ENCODE peak calls at places on chromosomes 12 and 14, in eight cellular contexts. G is esophagus squamous epithelium, A is A549, P is astrocyte, E is psoas muscle, T is PC-3, B is esophagus muscularis mucosa, K is heart right ventricle. W is an unnamed sample.

GRCh38 chr12:85765443-85765842 is 70.8 kb downstream of the RASSF9 start:
- DNase-seq in G (no peak), A (peak; percentile 3), P (no peak), E (no peak), T (no peak), B (no peak), K (no peak), W (peak; percentile 47)

GRCh38 chr14:103576371-103577024 is 13.7 kb downstream of the COA8 start:
- DNase-seq in G (no peak), A (peak; percentile 81), P (peak; percentile 74), E (peak; percentile 88), T (peak; percentile 89), B (peak; percentile 95), K (peak; percentile 92), W (peak; percentile 85)

GRCh38 chr12:112294793-112295192 is 87.4 kb downstream of the HECTD4 start:
- DNase-seq in G (no peak), A (no peak), P (no peak), E (no peak), T (peak; percentile 40), B (no peak), K (no peak), W (peak; percentile 27)

GRCh38 chr12:94427520-94428381 is 31.9 kb downstream of the CEP83 start:
- DNase-seq in G (no peak), A (no peak), P (peak; percentile 87), E (peak; percentile 51), T (no peak), B (no peak), K (peak; percentile 48), W (no peak)

GRCh38 chr12:92597997-92598396 is 104.8 kb upstream of the PLEKHG7 start:
- DNase-seq in G (no peak), A (no peak), P (peak; percentile 72), E (no peak), T (peak; percentile 78), B (no peak), K (no peak), W (peak; percentile 99)

GRCh38 chr14:105047283-105048016 is 17.8 kb downstream of the GPR132 start:
- DNase-seq in G (no peak), A (no peak), P (no peak), E (peak; percentile 58), T (no peak), B (no peak), K (no peak), W (no peak)

GRCh38 chr12:78473136-78473535 is 391.4 kb upstream of the SYT1 start:
- DNase-seq in G (no peak), A (no peak), P (peak; percentile 60), E (no peak), T (peak; percentile 38), B (no peak), K (no peak), W (peak; percentile 25)

GRCh38 chr12:38158428-38159091 is 158.0 kb upstream of the ALG10B start:
- DNase-seq in G (no peak), A (no peak), P (no peak), E (no peak), T (no peak), B (peak; percentile 84), K (no peak), W (no peak)

GRCh38 chr12:119180380-119181040 is 1.8 kb downstream of the HSPB8 start:
- DNase-seq in G (no peak), A (no peak), P (peak; percentile 71), E (peak; percentile 87), T (no peak), B (no peak), K (peak; percentile 33), W (peak; percentile 18)

GRCh38 chr14:30214456-30215090 is 286.9 kb upstream of the PRKD1 start:
- DNase-seq in G (no peak), A (peak; percentile 14), P (peak; percentile 58), E (no peak), T (peak; percentile 74), B (no peak), K (no peak), W (peak; percentile 79)

GRCh38 chr12:122023339-122024131 is 1.9 kb downstream of the BCL7A start:
- DNase-seq in G (no peak), A (peak; percentile 73), P (peak; percentile 54), E (peak; percentile 83), T (peak; percentile 92), B (peak; percentile 92), K (peak; percentile 77), W (peak; percentile 49)

GRCh38 chr14:102185360-102185759 is 45.7 kb downstream of the WDR20 start:
- DNase-seq in G (no peak), A (peak; percentile 82), P (no peak), E (no peak), T (no peak), B (no peak), K (no peak), W (peak; percentile 24)

GRCh38 chr12:67698711-67699603 is 50.4 kb downstream of the DYRK2 start:
- DNase-seq in G (no peak), A (no peak), P (peak; percentile 60), E (no peak), T (peak; percentile 53), B (no peak), K (no peak), W (peak; percentile 60)

GRCh38 chr12:113620437-113620976 is 148.8 kb upstream of the LHX5 start:
- DNase-seq in G (no peak), A (no peak), P (no peak), E (no peak), T (no peak), B (no peak), K (no peak), W (no peak)

GRCh38 chr14:105203057-105203494 is 22.0 kb upstream of the NUDT14 start:
- DNase-seq in G (no peak), A (peak; percentile 81), P (peak; percentile 27), E (peak; percentile 88), T (peak; percentile 81), B (no peak), K (peak; percentile 72), W (peak; percentile 36)

GRCh38 chr12:3200779-3201738 is 123.9 kb downstream of the TSPAN9 start:
- DNase-seq in G (no peak), A (no peak), P (no peak), E (no peak), T (peak; percentile 8), B (no peak), K (no peak), W (no peak)

GRCh38 chr12:2161478-2161877 is 108.7 kb downstream of the CACNA1C start:
- DNase-seq in G (no peak), A (no peak), P (peak; percentile 74), E (peak; percentile 85), T (peak; percentile 18), B (no peak), K (peak; percentile 82), W (no peak)

GRCh38 chr14:53494587-53494986 is 341.5 kb upstream of the DDHD1 start:
- DNase-seq in G (no peak), A (no peak), P (no peak), E (no peak), T (no peak), B (no peak), K (no peak), W (no peak)

GRCh38 chr14:84937044-84937443 is 592.9 kb upstream of the FLRT2 start:
- DNase-seq in G (no peak), A (no peak), P (no peak), E (no peak), T (no peak), B (no peak), K (no peak), W (no peak)

GRCh38 chr14:58488550-58488949 is 61.0 kb downstream of the KIAA0586 start:
- DNase-seq in G (no peak), A (no peak), P (peak; percentile 32), E (no peak), T (peak; percentile 76), B (no peak), K (no peak), W (peak; percentile 60)

GRCh38 chr12:30988887-30989286 is 62.3 kb downstream of the TSPAN11 start:
- DNase-seq in G (no peak), A (no peak), P (no peak), E (no peak), T (peak; percentile 27), B (no peak), K (no peak), W (no peak)

GRCh38 chr12:28108599-28108998 is 81.7 kb upstream of the CCDC91 start:
- DNase-seq in G (no peak), A (no peak), P (peak; percentile 89), E (no peak), T (no peak), B (no peak), K (no peak), W (no peak)

GRCh38 chr14:50778757-50779483 is 52.0 kb downstream of the NIN start:
- DNase-seq in G (no peak), A (no peak), P (peak; percentile 31), E (no peak), T (no peak), B (no peak), K (no peak), W (peak; percentile 45)

GRCh38 chr12:124379938-124380754 is 85.3 kb downstream of the RFLNA start:
- DNase-seq in G (no peak), A (peak; percentile 73), P (peak; percentile 90), E (peak; percentile 85), T (peak; percentile 97), B (no peak), K (peak; percentile 78), W (peak; percentile 74)

GRCh38 chr12:57229041-57229633 is 374 bp upstream of the SHMT2 start:
- DNase-seq in G (no peak), A (no peak), P (no peak), E (no peak), T (no peak), B (no peak), K (no peak), W (no peak)
- H3K4me3 ChIP-seq in G (peak overlapping the region; percentile 71), A (peak overlapping the region; percentile 78), P (peak overlapping the region; percentile 96), E (peak overlapping the region; percentile 78), T (peak overlapping the region; percentile 88), B (peak overlapping the region; percentile 62), K (peak overlapping the region; percentile 68), W (peak overlapping the region; percentile 90)

GRCh38 chr12:25960176-25960575 is 1.7 kb downstream of the RASSF8 start:
- DNase-seq in G (no peak), A (peak; percentile 12), P (no peak), E (no peak), T (peak; percentile 76), B (no peak), K (peak; percentile 43), W (no peak)
- TF ChIP-seq CTCF in G (no peak), A (no peak), P (no peak), E (no peak), T (peak; percentile 52), B (peak; percentile 16), K (no peak), W (no peak)

GRCh38 chr12:48978741-48979601 is 849 bp downstream of the WNT1 start:
- DNase-seq in G (no peak), A (no peak), P (no peak), E (no peak), T (no peak), B (no peak), K (no peak), W (no peak)
- H3K4me3 ChIP-seq in G (peak overlapping the region; percentile 43), A (peak overlapping the region; percentile 42), P (no peak overlapping the region), E (peak overlapping the region; percentile 54), T (peak overlapping the region; percentile 67), B (peak overlapping the region; percentile 37), K (peak overlapping the region; percentile 28), W (no peak overlapping the region)

GRCh38 chr12:40325349-40325960 is 100.7 kb downstream of the LRRK2 start:
- DNase-seq in G (no peak), A (peak; percentile 63), P (no peak), E (no peak), T (peak; percentile 58), B (no peak), K (no peak), W (peak; percentile 60)
- TF ChIP-seq CTCF in G (no peak), A (peak; percentile 64), P (peak; percentile 33), E (peak; percentile 14), T (peak; percentile 81), B (no peak), K (peak; percentile 1), W (peak; percentile 61)

W was measured in bronchial epithelial cell.